ENCODE peak calls at places on chromosome 10, in eight cellular contexts. One of them, this sample, is unnamed.

GRCh38 chr10:57336865-57337264 is 930.8 kb downstream of the IPMK start:
- DNase-seq in cardiac fibroblast: no peak
- DNase-seq in A549: no peak
- DNase-seq in psoas muscle: no peak
- DNase-seq in colonic mucosa: no peak
- DNase-seq in PC-9: no peak
- DNase-seq in HFF-Myc: no peak
- DNase-seq in fibroblast of villous mesenchyme: no peak
- DNase-seq in this sample: no peak

GRCh38 chr10:48772059-48772458 is 87.4 kb downstream of the WDFY4 start:
- DNase-seq in cardiac fibroblast: no peak
- DNase-seq in A549: no peak
- DNase-seq in psoas muscle: no peak
- DNase-seq in colonic mucosa: no peak
- DNase-seq in PC-9: no peak
- DNase-seq in HFF-Myc: no peak
- DNase-seq in fibroblast of villous mesenchyme: no peak
- DNase-seq in this sample: no peak

GRCh38 chr10:15815242-15815885 is 44.9 kb downstream of the MINDY3 start:
- DNase-seq in cardiac fibroblast: no peak
- DNase-seq in A549: no peak
- DNase-seq in psoas muscle: no peak
- DNase-seq in colonic mucosa: no peak
- DNase-seq in PC-9: no peak
- DNase-seq in HFF-Myc: no peak
- DNase-seq in fibroblast of villous mesenchyme: no peak
- DNase-seq in this sample: no peak

GRCh38 chr10:61805091-61805490 is 96.4 kb upstream of the ARID5B start:
- DNase-seq in cardiac fibroblast: no peak
- DNase-seq in A549: no peak
- DNase-seq in psoas muscle: no peak
- DNase-seq in colonic mucosa: no peak
- DNase-seq in PC-9: no peak
- DNase-seq in HFF-Myc: no peak
- DNase-seq in fibroblast of villous mesenchyme: no peak
- DNase-seq in this sample: no peak

GRCh38 chr10:109912335-109913282 is 10.7 kb downstream of the XPNPEP1 start:
- DNase-seq in cardiac fibroblast: no peak
- DNase-seq in A549: no peak
- DNase-seq in psoas muscle: no peak
- DNase-seq in colonic mucosa: peak
- DNase-seq in PC-9: peak
- DNase-seq in HFF-Myc: no peak
- DNase-seq in fibroblast of villous mesenchyme: no peak
- DNase-seq in this sample: no peak

GRCh38 chr10:113854757-113855626 is 531 bp downstream of the NHLRC2 start:
- DNase-seq in cardiac fibroblast: peak
- DNase-seq in A549: peak
- DNase-seq in psoas muscle: peak
- DNase-seq in colonic mucosa: peak
- DNase-seq in PC-9: peak
- DNase-seq in HFF-Myc: no peak
- DNase-seq in fibroblast of villous mesenchyme: peak
- DNase-seq in this sample: peak

GRCh38 chr10:5525581-5526271 is 965 bp downstream of the CALML3 start:
- DNase-seq in cardiac fibroblast: peak
- DNase-seq in A549: no peak
- DNase-seq in psoas muscle: no peak
- DNase-seq in colonic mucosa: no peak
- DNase-seq in PC-9: no peak
- DNase-seq in HFF-Myc: no peak
- DNase-seq in fibroblast of villous mesenchyme: no peak
- DNase-seq in this sample: no peak

GRCh38 chr10:7410800-7411670 is at the start of gene SFMBT2:
- DNase-seq in cardiac fibroblast: peak
- DNase-seq in A549: peak
- DNase-seq in psoas muscle: peak
- DNase-seq in colonic mucosa: peak
- DNase-seq in PC-9: peak
- DNase-seq in HFF-Myc: peak
- DNase-seq in fibroblast of villous mesenchyme: peak
- DNase-seq in this sample: peak

GRCh38 chr10:35307297-35307696 is 29.0 kb upstream of the CCNY start:
- DNase-seq in cardiac fibroblast: no peak
- DNase-seq in A549: no peak
- DNase-seq in psoas muscle: no peak
- DNase-seq in colonic mucosa: no peak
- DNase-seq in PC-9: no peak
- DNase-seq in HFF-Myc: no peak
- DNase-seq in fibroblast of villous mesenchyme: no peak
- DNase-seq in this sample: no peak

GRCh38 chr10:17029581-17030271 is 99.9 kb downstream of the CUBN start:
- DNase-seq in cardiac fibroblast: peak
- DNase-seq in A549: peak
- DNase-seq in psoas muscle: peak
- DNase-seq in colonic mucosa: peak
- DNase-seq in PC-9: peak
- DNase-seq in HFF-Myc: peak
- DNase-seq in fibroblast of villous mesenchyme: peak
- DNase-seq in this sample: peak

GRCh38 chr10:14385591-14386201 is 55.0 kb upstream of the FRMD4A start:
- DNase-seq in cardiac fibroblast: peak
- DNase-seq in A549: no peak
- DNase-seq in psoas muscle: no peak
- DNase-seq in colonic mucosa: no peak
- DNase-seq in PC-9: no peak
- DNase-seq in HFF-Myc: no peak
- DNase-seq in fibroblast of villous mesenchyme: no peak
- DNase-seq in this sample: no peak

GRCh38 chr10:86524225-86524982 is 2.8 kb upstream of the WAPL start:
- DNase-seq in cardiac fibroblast: no peak
- DNase-seq in A549: no peak
- DNase-seq in psoas muscle: no peak
- DNase-seq in colonic mucosa: no peak
- DNase-seq in PC-9: no peak
- DNase-seq in HFF-Myc: no peak
- DNase-seq in fibroblast of villous mesenchyme: no peak
- DNase-seq in this sample: no peak

GRCh38 chr10:86522385-86522855 is 828 bp upstream of the WAPL start:
- DNase-seq in cardiac fibroblast: no peak
- DNase-seq in A549: no peak
- DNase-seq in psoas muscle: no peak
- DNase-seq in colonic mucosa: no peak
- DNase-seq in PC-9: no peak
- DNase-seq in HFF-Myc: no peak
- DNase-seq in fibroblast of villous mesenchyme: peak
- DNase-seq in this sample: no peak

GRCh38 chr10:86521620-86522384 is at the start of gene WAPL:
- DNase-seq in cardiac fibroblast: peak
- DNase-seq in A549: peak
- DNase-seq in psoas muscle: peak
- DNase-seq in colonic mucosa: peak
- DNase-seq in PC-9: peak
- DNase-seq in HFF-Myc: peak
- DNase-seq in fibroblast of villous mesenchyme: peak
- DNase-seq in this sample: peak

GRCh38 chr10:86520871-86521619 is 547 bp downstream of the WAPL start:
- DNase-seq in cardiac fibroblast: peak
- DNase-seq in A549: peak
- DNase-seq in psoas muscle: peak
- DNase-seq in colonic mucosa: peak
- DNase-seq in PC-9: peak
- DNase-seq in HFF-Myc: no peak
- DNase-seq in fibroblast of villous mesenchyme: peak
- DNase-seq in this sample: no peak

GRCh38 chr10:86523348-86523747 is 1.8 kb upstream of the WAPL start:
- DNase-seq in cardiac fibroblast: peak
- DNase-seq in A549: peak
- DNase-seq in psoas muscle: no peak
- DNase-seq in colonic mucosa: no peak
- DNase-seq in PC-9: no peak
- DNase-seq in HFF-Myc: no peak
- DNase-seq in fibroblast of villous mesenchyme: peak
- DNase-seq in this sample: no peak
- H3K4me3 ChIP-seq in cardiac fibroblast: no peak
- H3K4me3 ChIP-seq in A549: no peak
- H3K4me3 ChIP-seq in psoas muscle: peak
- H3K4me3 ChIP-seq in colonic mucosa: no peak
- H3K4me3 ChIP-seq in PC-9: peak
- H3K4me3 ChIP-seq in HFF-Myc: peak
- H3K4me3 ChIP-seq in fibroblast of villous mesenchyme: no peak
- H3K4me3 ChIP-seq in this sample: peak

DNA sequence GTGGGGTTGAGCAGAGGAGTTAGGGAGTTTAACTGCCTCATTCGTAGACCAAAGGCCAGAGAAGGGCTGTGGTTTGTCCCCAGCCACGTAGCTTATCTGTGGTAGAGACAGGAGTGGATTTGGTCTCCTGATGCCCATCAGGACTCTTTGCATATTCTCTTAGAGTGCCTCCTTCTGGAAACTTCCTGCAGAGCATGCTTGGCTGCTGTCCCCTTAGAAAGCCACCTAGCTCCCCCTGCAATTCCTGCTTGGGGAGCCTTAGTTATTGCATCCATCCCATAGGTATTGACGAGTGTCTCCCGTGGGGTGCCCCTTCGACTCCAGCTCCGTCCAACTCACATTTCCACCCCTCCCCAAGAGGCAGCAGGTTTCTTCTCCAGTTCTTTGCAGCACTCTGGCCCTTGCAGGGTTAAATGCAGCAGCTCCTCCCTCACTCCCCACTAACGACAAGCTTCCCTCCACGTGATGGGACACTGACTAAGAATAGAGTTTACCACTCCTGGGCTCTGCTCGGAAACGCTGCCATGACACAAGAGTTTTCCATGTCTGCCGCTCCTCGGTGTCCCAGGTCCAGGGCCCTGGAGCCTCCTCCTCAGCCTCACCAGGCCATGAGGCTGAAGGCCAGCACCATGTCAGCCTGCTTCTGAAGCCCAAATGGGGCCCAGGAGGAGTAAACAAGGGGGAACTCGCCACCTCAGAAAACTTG is 147.8 kb upstream of the UNC5B start:
- DNase-seq in cardiac fibroblast: peak
- DNase-seq in A549: no peak
- DNase-seq in psoas muscle: peak
- DNase-seq in colonic mucosa: no peak
- DNase-seq in PC-9: no peak
- DNase-seq in HFF-Myc: no peak
- DNase-seq in fibroblast of villous mesenchyme: no peak
- DNase-seq in this sample: no peak
- TF ChIP-seq CTCF in cardiac fibroblast: no peak
- TF ChIP-seq CTCF in A549: no peak
- TF ChIP-seq CTCF in psoas muscle: no peak
- TF ChIP-seq CTCF in colonic mucosa: no peak
- TF ChIP-seq CTCF in PC-9: no peak
- TF ChIP-seq CTCF in HFF-Myc: no peak
- TF ChIP-seq CTCF in fibroblast of villous mesenchyme: no peak
- TF ChIP-seq CTCF in this sample: no peak

GRCh38 chr10:21285207-21285606 is 240.3 kb downstream of the SKIDA1 start:
- DNase-seq in cardiac fibroblast: no peak
- DNase-seq in A549: no peak
- DNase-seq in psoas muscle: no peak
- DNase-seq in colonic mucosa: no peak
- DNase-seq in PC-9: no peak
- DNase-seq in HFF-Myc: no peak
- DNase-seq in fibroblast of villous mesenchyme: no peak
- DNase-seq in this sample: no peak

GRCh38 chr10:21281173-21281572 is 244.3 kb downstream of the SKIDA1 start:
- DNase-seq in cardiac fibroblast: no peak
- DNase-seq in A549: no peak
- DNase-seq in psoas muscle: no peak
- DNase-seq in colonic mucosa: no peak
- DNase-seq in PC-9: no peak
- DNase-seq in HFF-Myc: no peak
- DNase-seq in fibroblast of villous mesenchyme: no peak
- DNase-seq in this sample: no peak

GRCh38 chr10:21281765-21282484 is 243.6 kb downstream of the SKIDA1 start:
- DNase-seq in cardiac fibroblast: no peak
- DNase-seq in A549: no peak
- DNase-seq in psoas muscle: no peak
- DNase-seq in colonic mucosa: no peak
- DNase-seq in PC-9: no peak
- DNase-seq in HFF-Myc: no peak
- DNase-seq in fibroblast of villous mesenchyme: no peak
- DNase-seq in this sample: no peak

GRCh38 chr10:21284301-21284700 is 241.2 kb downstream of the SKIDA1 start:
- DNase-seq in cardiac fibroblast: no peak
- DNase-seq in A549: no peak
- DNase-seq in psoas muscle: no peak
- DNase-seq in colonic mucosa: no peak
- DNase-seq in PC-9: no peak
- DNase-seq in HFF-Myc: no peak
- DNase-seq in fibroblast of villous mesenchyme: no peak
- DNase-seq in this sample: no peak

DNA sequence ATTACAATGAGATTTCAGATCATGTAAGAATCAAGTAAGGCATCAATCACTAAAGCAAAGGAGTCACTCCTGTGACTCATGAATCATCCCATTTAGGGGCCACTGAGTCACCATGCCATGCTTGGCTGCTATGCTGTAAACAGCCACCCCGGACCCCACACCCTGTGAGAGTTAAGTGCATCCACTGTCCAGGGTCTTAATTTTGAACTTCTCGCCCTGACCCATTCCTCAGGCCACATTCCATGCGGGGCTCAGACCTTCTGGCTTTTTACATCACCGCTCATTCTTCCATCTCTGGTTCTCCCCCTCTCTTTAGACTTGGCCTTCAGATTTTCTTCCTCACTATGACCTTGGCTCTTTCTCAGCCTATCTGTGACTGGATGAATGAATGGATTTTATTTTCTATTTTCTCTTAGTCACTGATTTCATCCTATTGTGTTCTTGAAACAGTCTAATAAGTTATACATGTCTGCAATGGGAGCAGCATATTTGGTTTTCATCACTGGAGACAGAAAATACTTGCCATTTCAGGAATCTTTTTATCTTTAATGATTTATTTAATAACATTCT is 239.7 kb downstream of the SKIDA1 start:
- DNase-seq in cardiac fibroblast: peak
- DNase-seq in A549: no peak
- DNase-seq in psoas muscle: no peak
- DNase-seq in colonic mucosa: no peak
- DNase-seq in PC-9: no peak
- DNase-seq in HFF-Myc: no peak
- DNase-seq in fibroblast of villous mesenchyme: no peak
- DNase-seq in this sample: no peak
- H3K4me3 ChIP-seq in cardiac fibroblast: no peak
- H3K4me3 ChIP-seq in A549: no peak
- H3K4me3 ChIP-seq in psoas muscle: no peak
- H3K4me3 ChIP-seq in colonic mucosa: no peak
- H3K4me3 ChIP-seq in PC-9: no peak
- H3K4me3 ChIP-seq in HFF-Myc: no peak
- H3K4me3 ChIP-seq in fibroblast of villous mesenchyme: no peak
- H3K4me3 ChIP-seq in this sample: no peak

DNA sequence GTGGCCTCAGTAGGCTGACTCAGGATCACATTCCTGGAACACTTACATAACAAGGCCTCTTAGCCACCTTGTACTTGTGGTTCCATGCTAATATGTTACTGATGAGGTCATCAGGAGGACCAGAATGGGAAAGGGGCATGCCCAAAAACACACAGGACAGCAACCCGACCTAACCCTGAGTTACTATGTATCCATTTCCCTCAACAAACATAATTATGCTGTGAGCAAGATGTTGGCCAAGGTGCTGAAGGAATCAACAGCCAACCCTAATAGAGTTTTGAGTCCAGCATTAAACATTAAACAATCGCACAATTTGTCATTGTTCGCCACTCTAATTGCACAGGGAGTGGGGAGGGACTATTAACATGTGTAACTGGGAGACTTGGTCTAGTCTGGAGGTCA is 129.4 kb downstream of the PLPP4 start:
- DNase-seq in cardiac fibroblast: no peak
- DNase-seq in A549: no peak
- DNase-seq in psoas muscle: no peak
- DNase-seq in colonic mucosa: no peak
- DNase-seq in PC-9: no peak
- DNase-seq in HFF-Myc: no peak
- DNase-seq in fibroblast of villous mesenchyme: no peak
- DNase-seq in this sample: no peak
- TF ChIP-seq CTCF in cardiac fibroblast: no peak
- TF ChIP-seq CTCF in A549: no peak
- TF ChIP-seq CTCF in psoas muscle: no peak
- TF ChIP-seq CTCF in colonic mucosa: no peak
- TF ChIP-seq CTCF in PC-9: no peak
- TF ChIP-seq CTCF in HFF-Myc: no peak
- TF ChIP-seq CTCF in fibroblast of villous mesenchyme: no peak
- TF ChIP-seq CTCF in this sample: no peak

This sample was measured in dorsolateral prefrontal cortex.